ENCODE peak calls at places on chromosomes 1 and 21, in eight cellular contexts. One of them, this sample, is unnamed. For H3K9me3, the result is how much of the 10 kb centered on the place peaks cover.

GRCh38 chr1:163535807-163536206 is 214.1 kb downstream of the NUF2 start:
- DNase-seq in heart right ventricle: no peak
- DNase-seq in tibial nerve: no peak
- DNase-seq in tibial artery: no peak
- DNase-seq in thoracic aorta: no peak
- DNase-seq in left ventricle myocardium inferior: no peak
- DNase-seq in PC-3: peak
- DNase-seq in BE2C: no peak
- DNase-seq in this sample: no peak

GRCh38 chr21:42534361-42534900 is 20.8 kb downstream of the SLC37A1 start:
- DNase-seq in heart right ventricle: no peak
- DNase-seq in tibial nerve: no peak
- DNase-seq in tibial artery: peak
- DNase-seq in thoracic aorta: no peak
- DNase-seq in left ventricle myocardium inferior: no peak
- DNase-seq in PC-3: no peak
- DNase-seq in BE2C: peak
- DNase-seq in this sample: no peak

GRCh38 chr1:220879090-220879508 is at the start of gene HLX:
- DNase-seq in heart right ventricle: peak
- DNase-seq in tibial nerve: peak
- DNase-seq in tibial artery: peak
- DNase-seq in thoracic aorta: peak
- DNase-seq in left ventricle myocardium inferior: peak
- DNase-seq in PC-3: peak
- DNase-seq in BE2C: peak
- DNase-seq in this sample: peak

GRCh38 chr21:37927711-37928110 is 11.5 kb upstream of the KCNJ6 start:
- DNase-seq in heart right ventricle: no peak
- DNase-seq in tibial nerve: no peak
- DNase-seq in tibial artery: no peak
- DNase-seq in thoracic aorta: no peak
- DNase-seq in left ventricle myocardium inferior: no peak
- DNase-seq in PC-3: no peak
- DNase-seq in BE2C: no peak
- DNase-seq in this sample: no peak

GRCh38 chr1:21942464-21942863 is 5.4 kb upstream of the HSPG2 start:
- DNase-seq in heart right ventricle: no peak
- DNase-seq in tibial nerve: no peak
- DNase-seq in tibial artery: no peak
- DNase-seq in thoracic aorta: no peak
- DNase-seq in left ventricle myocardium inferior: no peak
- DNase-seq in PC-3: no peak
- DNase-seq in BE2C: no peak
- DNase-seq in this sample: no peak

GRCh38 chr1:22777658-22778057 is 67.0 kb downstream of the EPHB2 start:
- DNase-seq in heart right ventricle: no peak
- DNase-seq in tibial nerve: no peak
- DNase-seq in tibial artery: no peak
- DNase-seq in thoracic aorta: no peak
- DNase-seq in left ventricle myocardium inferior: no peak
- DNase-seq in PC-3: no peak
- DNase-seq in BE2C: no peak
- DNase-seq in this sample: no peak

GRCh38 chr1:14715266-14715665 is 116.8 kb downstream of the KAZN start:
- DNase-seq in heart right ventricle: no peak
- DNase-seq in tibial nerve: no peak
- DNase-seq in tibial artery: no peak
- DNase-seq in thoracic aorta: no peak
- DNase-seq in left ventricle myocardium inferior: no peak
- DNase-seq in PC-3: no peak
- DNase-seq in BE2C: no peak
- DNase-seq in this sample: no peak

GRCh38 chr1:113123737-113124136 is 50.7 kb downstream of the LRIG2 start:
- DNase-seq in heart right ventricle: no peak
- DNase-seq in tibial nerve: no peak
- DNase-seq in tibial artery: no peak
- DNase-seq in thoracic aorta: no peak
- DNase-seq in left ventricle myocardium inferior: no peak
- DNase-seq in PC-3: no peak
- DNase-seq in BE2C: no peak
- DNase-seq in this sample: no peak

GRCh38 chr1:1440941-1441888 is 5.7 kb downstream of the VWA1 start:
- DNase-seq in heart right ventricle: no peak
- DNase-seq in tibial nerve: no peak
- DNase-seq in tibial artery: peak
- DNase-seq in thoracic aorta: no peak
- DNase-seq in left ventricle myocardium inferior: peak
- DNase-seq in PC-3: peak
- DNase-seq in BE2C: peak
- DNase-seq in this sample: peak

GRCh38 chr1:170623171-170623570 is 40.8 kb upstream of the PRRX1 start:
- DNase-seq in heart right ventricle: no peak
- DNase-seq in tibial nerve: no peak
- DNase-seq in tibial artery: no peak
- DNase-seq in thoracic aorta: no peak
- DNase-seq in left ventricle myocardium inferior: no peak
- DNase-seq in PC-3: peak
- DNase-seq in BE2C: no peak
- DNase-seq in this sample: no peak

GRCh38 chr1:102580806-102581205 is 527.5 kb downstream of the COL11A1 start:
- DNase-seq in heart right ventricle: no peak
- DNase-seq in tibial nerve: no peak
- DNase-seq in tibial artery: no peak
- DNase-seq in thoracic aorta: no peak
- DNase-seq in left ventricle myocardium inferior: no peak
- DNase-seq in PC-3: no peak
- DNase-seq in BE2C: no peak
- DNase-seq in this sample: no peak

GRCh38 chr1:21914880-21915640 is 22.1 kb downstream of the HSPG2 start:
- DNase-seq in heart right ventricle: no peak
- DNase-seq in tibial nerve: no peak
- DNase-seq in tibial artery: peak
- DNase-seq in thoracic aorta: no peak
- DNase-seq in left ventricle myocardium inferior: peak
- DNase-seq in PC-3: no peak
- DNase-seq in BE2C: no peak
- DNase-seq in this sample: no peak

GRCh38 chr1:37471345-37472231 is 2.8 kb upstream of the ZC3H12A start:
- DNase-seq in heart right ventricle: peak
- DNase-seq in tibial nerve: peak
- DNase-seq in tibial artery: peak
- DNase-seq in thoracic aorta: peak
- DNase-seq in left ventricle myocardium inferior: peak
- DNase-seq in PC-3: peak
- DNase-seq in BE2C: peak
- DNase-seq in this sample: peak

GRCh38 chr1:150789396-150789795 is 18.7 kb downstream of the CTSK start:
- DNase-seq in heart right ventricle: no peak
- DNase-seq in tibial nerve: peak
- DNase-seq in tibial artery: no peak
- DNase-seq in thoracic aorta: no peak
- DNase-seq in left ventricle myocardium inferior: no peak
- DNase-seq in PC-3: peak
- DNase-seq in BE2C: no peak
- DNase-seq in this sample: peak

GRCh38 chr21:36773111-36773510 is 74.2 kb downstream of the SIM2 start:
- DNase-seq in heart right ventricle: peak
- DNase-seq in tibial nerve: no peak
- DNase-seq in tibial artery: peak
- DNase-seq in thoracic aorta: peak
- DNase-seq in left ventricle myocardium inferior: peak
- DNase-seq in PC-3: peak
- DNase-seq in BE2C: peak
- DNase-seq in this sample: peak

GRCh38 chr1:83673287-83673686 is 325.6 kb downstream of the TTLL7 start:
- DNase-seq in heart right ventricle: no peak
- DNase-seq in tibial nerve: no peak
- DNase-seq in tibial artery: no peak
- DNase-seq in thoracic aorta: no peak
- DNase-seq in left ventricle myocardium inferior: no peak
- DNase-seq in PC-3: no peak
- DNase-seq in BE2C: no peak
- DNase-seq in this sample: no peak

GRCh38 chr1:226661965-226662364 is 77.1 kb downstream of the ITPKB start:
- DNase-seq in heart right ventricle: no peak
- DNase-seq in tibial nerve: no peak
- DNase-seq in tibial artery: no peak
- DNase-seq in thoracic aorta: no peak
- DNase-seq in left ventricle myocardium inferior: peak
- DNase-seq in PC-3: no peak
- DNase-seq in BE2C: peak
- DNase-seq in this sample: no peak

DNA sequence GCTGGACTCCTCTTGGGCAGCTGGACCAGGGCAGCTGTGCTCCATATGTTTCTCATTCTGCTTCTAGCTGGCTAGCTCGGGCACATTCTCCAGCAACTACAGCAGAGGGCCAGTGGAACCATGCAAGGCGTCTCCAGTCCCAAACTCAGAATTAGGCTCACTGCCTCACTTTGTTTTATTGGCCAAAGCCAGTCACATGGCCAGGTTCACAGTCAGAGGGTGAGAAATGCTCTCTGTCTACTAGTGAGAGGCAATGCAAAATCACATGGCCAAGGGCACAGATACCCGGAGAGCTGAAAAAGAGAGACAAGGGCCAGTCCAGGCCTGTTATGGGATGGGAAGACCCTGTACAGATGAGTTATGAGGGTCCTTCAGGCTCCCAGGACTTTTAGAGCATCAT is 78.8 kb upstream of the KLHDC7A start:
- DNase-seq in heart right ventricle: no peak
- DNase-seq in tibial nerve: no peak
- DNase-seq in tibial artery: no peak
- DNase-seq in thoracic aorta: no peak
- DNase-seq in left ventricle myocardium inferior: no peak
- DNase-seq in PC-3: no peak
- DNase-seq in BE2C: no peak
- DNase-seq in this sample: no peak
- H3K9me3 ChIP-seq in heart right ventricle: under half
- H3K9me3 ChIP-seq in tibial nerve: under half
- H3K9me3 ChIP-seq in tibial artery: under half
- H3K9me3 ChIP-seq in thoracic aorta: under half
- H3K9me3 ChIP-seq in left ventricle myocardium inferior: under half
- H3K9me3 ChIP-seq in PC-3: under half
- H3K9me3 ChIP-seq in BE2C: under half
- H3K9me3 ChIP-seq in this sample: under half

DNA sequence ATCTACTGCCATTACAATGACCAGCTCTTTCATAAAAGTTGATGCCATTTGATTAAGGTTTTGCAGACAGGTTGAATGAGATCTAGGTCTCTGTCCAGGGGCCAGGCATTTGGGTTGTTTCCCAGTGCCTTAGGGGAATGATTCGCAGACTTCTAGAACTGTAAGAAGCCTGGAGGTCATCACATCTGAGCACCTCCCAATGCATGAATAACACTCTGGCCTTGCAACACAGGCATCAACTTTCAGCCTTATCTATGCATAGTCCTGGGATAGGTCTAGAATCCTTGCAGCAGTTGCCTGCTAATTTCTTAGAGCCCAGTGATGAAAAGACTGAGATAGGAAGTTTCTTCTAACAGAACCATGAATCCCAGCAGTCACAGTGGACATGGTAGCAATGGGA is 44.8 kb upstream of the KCND3 start:
- DNase-seq in heart right ventricle: no peak
- DNase-seq in tibial nerve: no peak
- DNase-seq in tibial artery: no peak
- DNase-seq in thoracic aorta: no peak
- DNase-seq in left ventricle myocardium inferior: no peak
- DNase-seq in PC-3: no peak
- DNase-seq in BE2C: no peak
- DNase-seq in this sample: no peak
- H3K9me3 ChIP-seq in heart right ventricle: under half
- H3K9me3 ChIP-seq in tibial nerve: under half
- H3K9me3 ChIP-seq in tibial artery: under half
- H3K9me3 ChIP-seq in thoracic aorta: under half
- H3K9me3 ChIP-seq in left ventricle myocardium inferior: under half
- H3K9me3 ChIP-seq in PC-3: under half
- H3K9me3 ChIP-seq in BE2C: under half
- H3K9me3 ChIP-seq in this sample: under half

GRCh38 chr1:9031484-9032259 is 5.4 kb upstream of the SLC2A7 start:
- DNase-seq in heart right ventricle: peak
- DNase-seq in tibial nerve: no peak
- DNase-seq in tibial artery: no peak
- DNase-seq in thoracic aorta: no peak
- DNase-seq in left ventricle myocardium inferior: peak
- DNase-seq in PC-3: no peak
- DNase-seq in BE2C: no peak
- DNase-seq in this sample: no peak

GRCh38 chr1:9033363-9033762 is 7.1 kb upstream of the SLC2A7 start:
- DNase-seq in heart right ventricle: no peak
- DNase-seq in tibial nerve: no peak
- DNase-seq in tibial artery: no peak
- DNase-seq in thoracic aorta: no peak
- DNase-seq in left ventricle myocardium inferior: no peak
- DNase-seq in PC-3: no peak
- DNase-seq in BE2C: no peak
- DNase-seq in this sample: no peak

GRCh38 chr1:9038338-9038650 is 12.1 kb upstream of the SLC2A7 start:
- DNase-seq in heart right ventricle: no peak
- DNase-seq in tibial nerve: no peak
- DNase-seq in tibial artery: no peak
- DNase-seq in thoracic aorta: no peak
- DNase-seq in left ventricle myocardium inferior: no peak
- DNase-seq in PC-3: no peak
- DNase-seq in BE2C: no peak
- DNase-seq in this sample: no peak

GRCh38 chr1:9037476-9038337 is 11.5 kb upstream of the SLC2A7 start:
- DNase-seq in heart right ventricle: no peak
- DNase-seq in tibial nerve: no peak
- DNase-seq in tibial artery: no peak
- DNase-seq in thoracic aorta: no peak
- DNase-seq in left ventricle myocardium inferior: no peak
- DNase-seq in PC-3: no peak
- DNase-seq in BE2C: no peak
- DNase-seq in this sample: no peak

GRCh38 chr1:9035226-9035625 is 9.0 kb upstream of the SLC2A7 start:
- DNase-seq in heart right ventricle: no peak
- DNase-seq in tibial nerve: no peak
- DNase-seq in tibial artery: no peak
- DNase-seq in thoracic aorta: no peak
- DNase-seq in left ventricle myocardium inferior: no peak
- DNase-seq in PC-3: no peak
- DNase-seq in BE2C: no peak
- DNase-seq in this sample: no peak
- H3K9me3 ChIP-seq in heart right ventricle: under half
- H3K9me3 ChIP-seq in tibial nerve: under half
- H3K9me3 ChIP-seq in tibial artery: under half
- H3K9me3 ChIP-seq in thoracic aorta: under half
- H3K9me3 ChIP-seq in left ventricle myocardium inferior: under half
- H3K9me3 ChIP-seq in PC-3: under half
- H3K9me3 ChIP-seq in BE2C: under half
- H3K9me3 ChIP-seq in this sample: under half

DNA sequence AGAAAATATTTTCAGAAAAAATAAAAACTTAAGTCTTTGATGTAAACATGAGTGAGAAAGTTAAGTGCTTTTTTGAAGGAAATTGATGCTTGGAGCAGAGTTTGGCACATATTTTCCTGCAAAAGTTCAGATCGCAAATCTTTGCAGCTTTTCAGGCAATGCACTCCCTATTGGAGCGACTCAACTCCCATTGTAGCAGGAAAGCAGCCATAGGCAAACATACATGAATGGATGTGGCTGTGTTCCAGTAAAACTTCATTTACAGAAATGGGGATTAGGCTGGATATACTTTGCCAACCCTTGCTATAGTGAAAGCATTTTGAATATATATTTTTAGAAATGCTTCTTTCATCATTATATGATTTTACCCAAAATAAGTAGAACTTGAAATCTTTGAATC is 8.1 kb downstream of the AGL start:
- DNase-seq in heart right ventricle: no peak
- DNase-seq in tibial nerve: no peak
- DNase-seq in tibial artery: no peak
- DNase-seq in thoracic aorta: no peak
- DNase-seq in left ventricle myocardium inferior: no peak
- DNase-seq in PC-3: no peak
- DNase-seq in BE2C: no peak
- DNase-seq in this sample: no peak
- H3K9me3 ChIP-seq in heart right ventricle: under half
- H3K9me3 ChIP-seq in tibial nerve: under half
- H3K9me3 ChIP-seq in tibial artery: under half
- H3K9me3 ChIP-seq in thoracic aorta: under half
- H3K9me3 ChIP-seq in left ventricle myocardium inferior: under half
- H3K9me3 ChIP-seq in PC-3: under half
- H3K9me3 ChIP-seq in BE2C: under half
- H3K9me3 ChIP-seq in this sample: under half